ENCODE peak calls at places on chromosomes 3 and 15, in five cellular contexts. J, S, I, X and Q are unnamed samples.

GRCh38 chr3:170947018-170947769 is 38.8 kb upstream of the EIF5A2 start:
- DNase-seq in J (no peak), S (no peak), I (no peak), X (no peak), Q (no peak)

GRCh38 chr3:197029511-197030167 is at the start of gene MELTF:
- DNase-seq in J (peak; percentile 91), S (peak; percentile 89), I (peak; percentile 96), X (peak; percentile 65), Q (peak; percentile 98)

GRCh38 chr3:99699841-99700240 is 61.4 kb downstream of the COL8A1 start:
- DNase-seq in J (no peak), S (peak; percentile 57), I (no peak), X (peak; percentile 52), Q (no peak)

GRCh38 chr3:115651089-115651488 is 27.8 kb downstream of the GAP43 start:
- DNase-seq in J (no peak), S (peak; percentile 24), I (no peak), X (no peak), Q (no peak)

GRCh38 chr3:198032445-198032936 is 72.5 kb downstream of the LMLN start:
- DNase-seq in J (no peak), S (no peak), I (peak; percentile 39), X (no peak), Q (no peak)

GRCh38 chr3:171797873-171798272 is 12.4 kb downstream of the PLD1 start:
- DNase-seq in J (no peak), S (peak; percentile 58), I (no peak), X (no peak), Q (no peak)

GRCh38 chr3:43950775-43951174 is 260.0 kb downstream of the ABHD5 start:
- DNase-seq in J (no peak), S (no peak), I (no peak), X (no peak), Q (no peak)

GRCh38 chr3:160707187-160707789 is 30.3 kb downstream of the ARL14 start:
- DNase-seq in J (no peak), S (peak; percentile 52), I (no peak), X (peak; percentile 65), Q (peak; percentile 40)

GRCh38 chr3:48190911-48191310 is 2.7 kb upstream of the CDC25A start:
- DNase-seq in J (no peak), S (no peak), I (no peak), X (no peak), Q (no peak)

GRCh38 chr3:17039579-17039978 is 154.8 kb downstream of the PLCL2 start:
- DNase-seq in J (no peak), S (no peak), I (no peak), X (peak; percentile 85), Q (no peak)

GRCh38 chr15:27989428-27989827 is 109.7 kb downstream of the OCA2 start:
- DNase-seq in J (no peak), S (no peak), I (no peak), X (no peak), Q (no peak)

GRCh38 chr15:45274636-45275035 is 22.6 kb downstream of the SLC28A2 start:
- DNase-seq in J (no peak), S (no peak), I (no peak), X (no peak), Q (no peak)

GRCh38 chr3:189737071-189737470 is 105.9 kb downstream of the TP63 start:
- DNase-seq in J (no peak), S (no peak), I (no peak), X (no peak), Q (no peak)